ENCODE peak calls at places on chromosomes 13 and 19, in eight cellular contexts. J, A, S, P, N, M, I and G are unnamed samples.

GRCh38 chr19:33456076-33456844 is 65.3 kb downstream of the PEPD start:
- DNase-seq in J (peak), A (no peak), S (no peak), P (no peak), N (peak), M (no peak), I (peak), G (peak)

GRCh38 chr19:11265785-11266236 is 3.5 kb upstream of the DOCK6 start:
- DNase-seq in J (peak), A (peak), S (peak), P (no peak), N (no peak), M (peak), I (no peak), G (no peak)

GRCh38 chr19:19649159-19649558 is 5.7 kb upstream of the GMIP start:
- DNase-seq in J (no peak), A (no peak), S (no peak), P (no peak), N (no peak), M (no peak), I (no peak), G (no peak)

GRCh38 chr13:26847281-26847680 is 86.7 kb upstream of the GPR12 start:
- DNase-seq in J (no peak), A (no peak), S (no peak), P (no peak), N (no peak), M (no peak), I (no peak), G (no peak)

GRCh38 chr13:28320884-28321574 is 173.9 kb downstream of the FLT1 start:
- DNase-seq in J (no peak), A (no peak), S (no peak), P (no peak), N (no peak), M (no peak), I (no peak), G (no peak)

GRCh38 chr13:112142401-112142930 is 75.5 kb downstream of the SOX1 start:
- DNase-seq in J (no peak), A (no peak), S (no peak), P (no peak), N (no peak), M (no peak), I (no peak), G (no peak)

GRCh38 chr19:28949027-28949426 is 263.9 kb downstream of the UQCRFS1 start:
- DNase-seq in J (no peak), A (no peak), S (no peak), P (no peak), N (no peak), M (no peak), I (no peak), G (no peak)

GRCh38 chr19:45670670-45671453 is 2.8 kb downstream of the GIPR start:
- DNase-seq in J (peak), A (peak), S (peak), P (no peak), N (peak), M (no peak), I (peak), G (no peak)

GRCh38 chr19:8611391-8611883 is 922 bp upstream of the ADAMTS10 start:
- DNase-seq in J (no peak), A (peak), S (no peak), P (no peak), N (no peak), M (no peak), I (peak), G (peak)

GRCh38 chr19:5905072-5905778 is 553 bp downstream of the VMAC start:
- DNase-seq in J (no peak), A (no peak), S (no peak), P (no peak), N (no peak), M (no peak), I (no peak), G (peak)

GRCh38 chr13:113552786-113553540 is 31.6 kb upstream of the TFDP1 start:
- DNase-seq in J (peak), A (peak), S (no peak), P (no peak), N (no peak), M (no peak), I (no peak), G (peak)

GRCh38 chr13:28455580-28456194 is 39.2 kb downstream of the FLT1 start:
- DNase-seq in J (no peak), A (no peak), S (no peak), P (no peak), N (no peak), M (no peak), I (no peak), G (no peak)

GRCh38 chr13:97340399-97340798 is 93.6 kb upstream of the RAP2A start:
- DNase-seq in J (no peak), A (no peak), S (no peak), P (no peak), N (no peak), M (no peak), I (no peak), G (no peak)

GRCh38 chr13:84192125-84192524 is 309.9 kb upstream of the SLITRK1 start:
- DNase-seq in J (no peak), A (no peak), S (no peak), P (no peak), N (no peak), M (peak), I (no peak), G (no peak)

GRCh38 chr13:114134944-114135610 is 2.7 kb upstream of the RASA3 start:
- DNase-seq in J (no peak), A (no peak), S (no peak), P (no peak), N (no peak), M (no peak), I (no peak), G (no peak)

GRCh38 chr13:113089693-113090414 is 15.7 kb upstream of the F7 start:
- DNase-seq in J (no peak), A (no peak), S (no peak), P (no peak), N (peak), M (no peak), I (no peak), G (no peak)

GRCh38 chr13:65093352-65093751 is 2136.8 kb downstream of the PCDH9 start:
- DNase-seq in J (no peak), A (no peak), S (no peak), P (no peak), N (no peak), M (no peak), I (no peak), G (no peak)

GRCh38 chr13:98785968-98786367 is 33.5 kb upstream of the SLC15A1 start:
- DNase-seq in J (no peak), A (no peak), S (no peak), P (no peak), N (no peak), M (no peak), I (no peak), G (no peak)

GRCh38 chr19:30882411-30883005 is 466.7 kb downstream of the TSHZ3 start:
- DNase-seq in J (no peak), A (no peak), S (no peak), P (no peak), N (no peak), M (no peak), I (no peak), G (no peak)

GRCh38 chr19:55640043-55640576 is 692 bp upstream of the ZNF580 start:
- DNase-seq in J (peak), A (no peak), S (peak), P (no peak), N (peak), M (no peak), I (no peak), G (peak)

GRCh38 chr13:114096811-114097503 is 35.5 kb downstream of the RASA3 start:
- DNase-seq in J (peak), A (no peak), S (no peak), P (peak), N (peak), M (no peak), I (peak), G (peak)

GRCh38 chr13:98509271-98510155 is 67.4 kb downstream of the STK24 start:
- DNase-seq in J (peak), A (peak), S (peak), P (no peak), N (no peak), M (peak), I (peak), G (no peak)

GRCh38 chr19:31339405-31339804 is 9.8 kb downstream of the TSHZ3 start:
- DNase-seq in J (peak), A (no peak), S (no peak), P (no peak), N (no peak), M (no peak), I (no peak), G (no peak)

GRCh38 chr13:96294930-96295657 is 205.2 kb downstream of the HS6ST3 start:
- DNase-seq in J (no peak), A (no peak), S (no peak), P (no peak), N (no peak), M (no peak), I (no peak), G (no peak)
- TF ChIP-seq POLR2A in J (no peak), A (no peak), S (no peak), P (no peak), N (no peak), M (no peak), I (no peak), G (no peak)

GRCh38 chr19:4066682-4067395 is at the start of gene ZBTB7A:
- DNase-seq in J (peak), A (peak), S (peak), P (peak), N (peak), M (peak), I (peak), G (peak)
- TF ChIP-seq POLR2A in J (peak), A (no peak), S (no peak), P (no peak), N (no peak), M (peak), I (peak), G (no peak)

DNA sequence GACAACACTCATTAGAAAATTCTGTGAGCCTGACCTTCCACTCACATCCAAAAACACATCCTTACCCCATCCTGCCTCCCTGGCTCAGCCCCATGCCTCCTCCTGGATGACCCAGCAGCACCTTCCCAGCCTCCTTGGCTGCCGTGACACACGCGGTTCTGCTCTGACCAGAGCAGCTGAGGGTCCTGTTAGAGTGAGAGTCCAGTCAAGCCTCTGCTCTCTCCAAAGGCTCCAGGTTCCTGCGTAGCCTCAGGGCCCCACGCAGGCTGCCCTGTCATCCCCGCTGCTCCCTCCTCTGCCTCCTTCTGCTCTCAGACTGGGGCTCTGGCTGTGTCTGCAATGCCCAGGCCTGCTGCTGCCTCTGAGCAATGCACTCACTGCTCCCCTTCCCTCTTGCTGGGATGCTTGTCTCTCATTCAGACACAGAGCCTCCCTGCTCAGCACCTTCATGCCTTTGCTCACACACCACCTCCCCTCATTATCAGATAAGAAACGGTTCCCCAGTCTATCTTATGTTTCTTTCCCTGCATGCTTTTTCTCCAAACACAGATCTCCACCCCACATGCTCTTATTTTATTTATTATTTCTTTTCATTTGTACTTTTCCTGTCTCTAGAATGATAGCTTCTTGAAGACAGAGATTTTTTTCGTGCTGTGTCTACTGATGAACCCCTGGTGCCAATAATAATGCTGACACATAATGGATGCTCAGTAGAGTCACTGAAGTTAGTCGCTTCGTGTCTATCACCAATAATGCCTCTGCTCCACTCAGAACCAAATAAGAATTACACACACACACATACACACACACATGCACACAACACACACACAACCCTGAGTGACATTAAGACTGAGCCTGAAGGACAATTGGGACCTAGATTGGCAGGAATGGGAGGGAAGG is 10.2 kb upstream of the SIGLEC6 start:
- DNase-seq in J (no peak), A (no peak), S (no peak), P (no peak), N (no peak), M (no peak), I (no peak), G (no peak)
- TF ChIP-seq POLR2A in J (no peak), A (no peak), S (peak), P (no peak), N (no peak), M (no peak), I (no peak), G (no peak)

DNA sequence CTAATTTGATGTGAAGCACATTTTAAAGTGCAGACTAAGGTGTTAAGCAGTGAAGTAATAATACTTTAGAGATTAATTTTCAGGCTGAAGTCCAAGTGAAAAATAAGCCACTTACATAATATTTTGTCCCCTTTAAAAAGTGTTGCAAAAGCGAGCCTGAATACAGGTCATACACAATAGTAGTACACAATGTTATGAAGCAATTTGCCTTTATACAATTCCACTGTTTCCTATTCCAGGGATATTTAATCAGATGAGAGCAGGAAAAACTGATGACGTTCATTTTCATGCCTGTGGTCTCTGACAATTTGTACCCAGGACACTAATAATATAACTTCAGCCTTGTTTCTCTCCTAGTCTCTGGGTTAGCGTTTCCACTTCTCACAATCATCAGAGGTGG is 916.7 kb downstream of the PCDH9 start:
- DNase-seq in J (no peak), A (no peak), S (no peak), P (no peak), N (no peak), M (no peak), I (no peak), G (no peak)
- TF ChIP-seq POLR2A in J (no peak), A (no peak), S (no peak), P (no peak), N (no peak), M (no peak), I (no peak), G (no peak)

GRCh38 chr13:66794340-66795031 is 435.6 kb downstream of the PCDH9 start:
- DNase-seq in J (no peak), A (no peak), S (peak), P (no peak), N (no peak), M (no peak), I (no peak), G (no peak)
- TF ChIP-seq POLR2A in J (no peak), A (no peak), S (no peak), P (no peak), N (no peak), M (no peak), I (no peak), G (no peak)

DNA sequence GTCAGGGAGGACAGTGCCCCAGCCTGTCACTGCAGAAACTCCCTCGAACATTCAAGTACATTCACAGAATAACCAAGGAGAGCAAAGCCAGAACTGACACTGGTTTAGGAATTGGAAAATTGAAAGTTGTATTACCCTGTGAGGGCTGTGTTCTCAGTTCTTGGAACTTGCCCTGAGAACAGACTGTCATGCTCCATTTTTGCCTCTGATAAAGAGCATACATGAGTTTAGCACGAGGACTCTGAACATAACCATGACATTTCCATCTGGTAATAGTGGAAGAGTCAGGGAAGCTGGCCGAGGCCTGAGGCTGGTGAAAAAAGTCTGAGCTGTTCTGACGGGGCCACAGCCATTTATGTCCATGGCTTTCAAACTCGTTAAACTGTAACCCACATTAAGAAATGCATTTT is 15.2 kb upstream of the SLC25A30 start:
- DNase-seq in J (no peak), A (no peak), S (no peak), P (no peak), N (no peak), M (no peak), I (no peak), G (no peak)
- TF ChIP-seq POLR2A in J (no peak), A (no peak), S (no peak), P (no peak), N (no peak), M (no peak), I (no peak), G (no peak)